ENCODE peak calls at places on chromosomes 12 and 14, in four cellular contexts. F is NCI-H748 treated with DMSO at 0.1 percent for 48 hours, T is iPS-NIHi11, D is tibial nerve. N is an unnamed sample.

GRCh38 chr14:61342486-61342885 is 21.1 kb downstream of the PRKCH start:
- DNase-seq in T (no peak), F (no peak), D (no peak), N (no peak)

GRCh38 chr14:36214476-36215216 is 38.1 kb upstream of the PTCSC3 start:
- DNase-seq in F (no peak), D (no peak), T (no peak), N (no peak)

GRCh38 chr12:51407604-51408003 is 16.4 kb upstream of the GALNT6 start:
- DNase-seq in F (no peak), T (no peak), D (no peak), N (peak)

GRCh38 chr12:124774462-124775167 is 89.0 kb downstream of the SCARB1 start:
- DNase-seq in T (no peak), F (no peak), D (peak), N (no peak)

GRCh38 chr12:89350661-89351488 is 1.4 kb downstream of the DUSP6 start:
- DNase-seq in F (no peak), T (no peak), D (no peak), N (peak)

GRCh38 chr14:36771256-36771655 is 109.6 kb downstream of the PAX9 start:
- DNase-seq in F (peak), T (no peak), D (no peak), N (no peak)

GRCh38 chr14:80425686-80426085 is 214.4 kb upstream of the DIO2 start:
- DNase-seq in D (no peak), T (no peak), F (no peak), N (no peak)

GRCh38 chr14:95535226-95536021 is 574 bp downstream of the GLRX5 start:
- DNase-seq in D (no peak), T (peak), F (no peak), N (no peak)

GRCh38 chr12:26623136-26623535 is 209.9 kb downstream of the ITPR2 start:
- DNase-seq in T (no peak), D (no peak), F (no peak), N (no peak)

GRCh38 chr12:31006416-31007152 is 67.1 kb upstream of the DDX11 start:
- DNase-seq in D (no peak), T (no peak), F (no peak), N (no peak)

GRCh38 chr12:52631676-52632459 is 13.5 kb upstream of the KRT73 start:
- DNase-seq in D (no peak), T (no peak), F (no peak), N (peak)

GRCh38 chr12:128008341-128008740 is 258.6 kb upstream of the TMEM132C start:
- DNase-seq in T (no peak), D (no peak), F (no peak), N (no peak)

GRCh38 chr12:88258396-88258795 is 116.3 kb downstream of the TMTC3 start:
- DNase-seq in D (no peak), F (no peak), T (no peak), N (no peak)

GRCh38 chr14:101034986-101035385 is 131.5 kb upstream of the RTL1 start:
- DNase-seq in T (no peak), F (no peak), D (no peak), N (peak)

GRCh38 chr12:131947482-131948027 is 2.2 kb upstream of the EP400 start:
- DNase-seq in D (no peak), T (no peak), F (no peak), N (peak)

GRCh38 chr12:55816876-55817351 is 610 bp downstream of the SARNP start:
- DNase-seq in D (no peak), T (peak), F (no peak), N (no peak)

N was measured in endodermal cell.